ENCODE peak calls at places on chromosomes 12 and 14, in seven cellular contexts. S, E, Z, L, O, T and N are unnamed samples.

GRCh38 chr12:39419471-39419870 is 23.4 kb downstream of the KIF21A start:
- DNase-seq in T (no peak), Z (no peak), O (no peak), E (no peak), L (no peak), S (no peak), N (no peak)

GRCh38 chr12:63070709-63071108 is 80.3 kb downstream of the AVPR1A start:
- DNase-seq in E (no peak), O (no peak), T (no peak), S (no peak), Z (no peak), L (no peak), N (no peak)

GRCh38 chr12:10753066-10753465 is 29.9 kb upstream of the YBX3 start:
- DNase-seq in E (no peak), Z (peak), S (no peak), L (no peak), T (peak), O (no peak), N (no peak)

GRCh38 chr12:27824126-27824842 is 44.2 kb upstream of the MANSC4 start:
- DNase-seq in Z (no peak), T (no peak), S (no peak), E (peak), L (no peak), O (no peak), N (no peak)

GRCh38 chr14:73745571-73746539 is 31.7 kb upstream of the PNMA1 start:
- DNase-seq in T (no peak), E (no peak), S (no peak), O (no peak), L (no peak), Z (no peak), N (no peak)

GRCh38 chr12:49296836-49297694 is 2.1 kb downstream of the PRPH start:
- DNase-seq in T (no peak), S (no peak), L (no peak), Z (no peak), E (no peak), O (no peak), N (no peak)

GRCh38 chr12:58364389-58365086 is 423.2 kb downstream of the ATP23 start:
- DNase-seq in S (no peak), O (no peak), L (no peak), Z (peak), E (no peak), T (peak), N (peak)

GRCh38 chr12:38110026-38110699 is 206.4 kb upstream of the ALG10B start:
- DNase-seq in O (no peak), Z (no peak), S (no peak), T (no peak), L (no peak), E (no peak), N (no peak)

GRCh38 chr14:96205059-96205993 is 687 bp downstream of the BDKRB2 start:
- DNase-seq in E (no peak), O (no peak), T (no peak), Z (no peak), S (no peak), L (no peak), N (no peak)

GRCh38 chr12:54240971-54241588 is 38.8 kb downstream of the CBX5 start:
- DNase-seq in E (no peak), S (no peak), T (no peak), L (no peak), O (no peak), Z (no peak), N (no peak)

GRCh38 chr12:7959278-7960063 is 23.5 kb upstream of the SLC2A3 start:
- DNase-seq in O (no peak), S (no peak), E (no peak), T (no peak), Z (no peak), L (no peak), N (no peak)

GRCh38 chr14:77305696-77306095 is 15.0 kb downstream of the POMT2 start:
- DNase-seq in L (no peak), O (no peak), E (no peak), Z (no peak), T (no peak), S (peak), N (no peak)

GRCh38 chr12:52249041-52249461 is 16.0 kb downstream of the KRT7 start:
- DNase-seq in Z (no peak), L (no peak), T (no peak), O (no peak), E (no peak), S (peak), N (no peak)

GRCh38 chr12:56315256-56315625 is 547 bp downstream of the CNPY2 start:
- DNase-seq in S (peak), L (no peak), O (no peak), Z (no peak), E (no peak), T (no peak), N (no peak)

GRCh38 chr14:82094819-82095218 is 561.2 kb upstream of the SEL1L start:
- DNase-seq in L (no peak), E (no peak), T (no peak), S (no peak), O (no peak), Z (no peak), N (no peak)

GRCh38 chr14:68807148-68807600 is 14.3 kb upstream of the ZFP36L1 start:
- DNase-seq in Z (no peak), L (no peak), E (peak), S (peak), T (peak), O (peak), N (no peak)

GRCh38 chr12:51222461-51222860 is 4.6 kb upstream of the POU6F1 start:
- DNase-seq in Z (no peak), L (no peak), O (no peak), S (no peak), E (no peak), T (no peak), N (no peak)

GRCh38 chr12:44874981-44875416 is 1.1 kb downstream of the NELL2 start:
- DNase-seq in L (no peak), E (no peak), S (no peak), T (no peak), O (no peak), Z (no peak), N (no peak)

GRCh38 chr12:104498211-104498801 is 41.6 kb downstream of the CHST11 start:
- DNase-seq in E (no peak), S (no peak), L (no peak), O (no peak), T (no peak), Z (no peak), N (no peak)

GRCh38 chr14:89171168-89171567 is 245.9 kb downstream of the FOXN3 start:
- DNase-seq in O (no peak), S (no peak), L (no peak), Z (no peak), T (no peak), E (no peak), N (no peak)

GRCh38 chr14:92605274-92605940 is 91.8 kb downstream of the RIN3 start:
- DNase-seq in Z (no peak), S (no peak), T (no peak), L (no peak), E (no peak), O (no peak), N (no peak)

GRCh38 chr12:30691122-30691879 is 4.4 kb downstream of the IPO8 start:
- DNase-seq in O (no peak), T (peak), L (no peak), Z (peak), E (no peak), S (no peak), N (peak)

GRCh38 chr14:52692248-52692962 is 3.0 kb downstream of the ERO1A start:
- DNase-seq in Z (peak), L (no peak), O (no peak), T (peak), S (no peak), E (no peak), N (no peak)

GRCh38 chr14:87813691-87814090 is 179.3 kb downstream of the GALC start:
- DNase-seq in S (no peak), O (no peak), E (no peak), L (no peak), T (no peak), Z (no peak), N (no peak)

GRCh38 chr12:121131941-121132341 is 735 bp upstream of the P2RX7 start:
- DNase-seq in S (no peak), L (no peak), E (no peak), O (no peak), T (no peak), Z (no peak), N (no peak)